ENCODE peak calls at places on chromosomes 2 and 18, in seven cellular contexts. V is Peyer's patch, R is MM.1S, G is cardiac muscle cell, I is astrocyte, O is heart left ventricle, M is astrocyte of the spinal cord. H is an unnamed sample.

GRCh38 chr18:37577051-37577611 is 11.5 kb upstream of the CELF4 start:
- DNase-seq in V (no peak), R (no peak), G (peak; percentile 71), I (no peak), O (no peak), M (no peak), H (no peak)

GRCh38 chr18:67385455-67385854 is 131.1 kb downstream of the DSEL start:
- DNase-seq in V (no peak), R (no peak), G (peak; percentile 41), I (peak; percentile 67), O (no peak), M (peak; percentile 31), H (no peak)

GRCh38 chr18:74310411-74310810 is 5.2 kb upstream of the C18orf63 start:
- DNase-seq in V (peak; percentile 59), R (no peak), G (peak; percentile 56), I (no peak), O (no peak), M (peak; percentile 32), H (no peak)

GRCh38 chr2:54559593-54560145 is 103.5 kb downstream of the SPTBN1 start:
- DNase-seq in V (no peak), R (peak; percentile 24), G (peak; percentile 88), I (peak; percentile 71), O (no peak), M (peak; percentile 84), H (no peak)

GRCh38 chr2:79511320-79511951 is 1.4 kb upstream of the CTNNA2 start:
- DNase-seq in V (no peak), R (peak; percentile 40), G (peak; percentile 43), I (peak; percentile 55), O (no peak), M (peak; percentile 66), H (peak; percentile 46)

GRCh38 chr18:36372902-36373301 is 75.4 kb downstream of the FHOD3 start:
- DNase-seq in V (no peak), R (no peak), G (peak; percentile 97), I (peak; percentile 99), O (no peak), M (peak; percentile 89), H (no peak)

GRCh38 chr2:22907330-22907729 is 477.6 kb upstream of the KLHL29 start:
- DNase-seq in V (no peak), R (peak; percentile 4), G (no peak), I (no peak), O (no peak), M (no peak), H (no peak)

GRCh38 chr18:59084286-59084779 is 55.4 kb upstream of the SEC11C start:
- DNase-seq in V (peak; percentile 86), R (peak; percentile 83), G (peak; percentile 83), I (peak; percentile 53), O (peak; percentile 64), M (peak; percentile 74), H (peak; percentile 71)

GRCh38 chr2:64637000-64637628 is 16.6 kb downstream of the SERTAD2 start:
- DNase-seq in V (peak; percentile 79), R (peak; percentile 77), G (no peak), I (no peak), O (no peak), M (no peak), H (no peak)

GRCh38 chr2:219571311-219572236 is at the start of gene OBSL1:
- DNase-seq in V (no peak), R (no peak), G (peak; percentile 92), I (peak; percentile 67), O (peak; percentile 91), M (peak; percentile 73), H (peak; percentile 77)

GRCh38 chr2:236941551-236941950 is 144.1 kb upstream of the COPS8 start:
- DNase-seq in V (no peak), R (no peak), G (no peak), I (no peak), O (no peak), M (no peak), H (no peak)

GRCh38 chr2:20539133-20539719 is 92.4 kb downstream of the RHOB start:
- DNase-seq in V (peak; percentile 66), R (no peak), G (peak; percentile 27), I (no peak), O (no peak), M (no peak), H (no peak)

GRCh38 chr18:45526120-45526841 is 89.0 kb upstream of the SLC14A2 start:
- DNase-seq in V (no peak), R (no peak), G (peak; percentile 48), I (peak; percentile 71), O (no peak), M (peak; percentile 54), H (no peak)

GRCh38 chr2:120254178-120254577 is 1.5 kb downstream of the RALB start:
- DNase-seq in V (no peak), R (no peak), G (no peak), I (no peak), O (no peak), M (no peak), H (no peak)

GRCh38 chr2:218997730-218998129 is 4.5 kb upstream of the CRYBA2 start:
- DNase-seq in V (no peak), R (no peak), G (no peak), I (no peak), O (no peak), M (no peak), H (no peak)

GRCh38 chr2:44528595-44528994 is 166.8 kb downstream of the CAMKMT start:
- DNase-seq in V (no peak), R (no peak), G (peak; percentile 63), I (peak; percentile 90), O (no peak), M (peak; percentile 85), H (no peak)

GRCh38 chr18:58862851-58863538 is 1.7 kb upstream of the ZNF532 start:
- DNase-seq in V (peak; percentile 55), R (peak; percentile 11), G (no peak), I (peak; percentile 65), O (peak; percentile 68), M (peak; percentile 76), H (peak; percentile 51)

GRCh38 chr2:143513081-143513480 is 383.9 kb downstream of the ARHGAP15 start:
- DNase-seq in V (no peak), R (no peak), G (peak; percentile 81), I (peak; percentile 47), O (no peak), M (peak; percentile 72), H (no peak)

GRCh38 chr2:207676827-207677354 is 34.5 kb upstream of the CCNYL1 start:
- DNase-seq in V (no peak), R (no peak), G (peak; percentile 92), I (peak; percentile 90), O (no peak), M (peak; percentile 85), H (no peak)

GRCh38 chr18:30903566-30903965 is 139.0 kb downstream of the DSC3 start:
- DNase-seq in V (no peak), R (no peak), G (no peak), I (peak; percentile 88), O (no peak), M (peak; percentile 84), H (no peak)

GRCh38 chr18:42920621-42921020 is 194.9 kb downstream of the RIT2 start:
- DNase-seq in V (no peak), R (no peak), G (peak; percentile 32), I (no peak), O (no peak), M (no peak), H (no peak)

GRCh38 chr18:76687271-76688006 is 134.9 kb upstream of the ZNF236 start:
- DNase-seq in V (no peak), R (no peak), G (no peak), I (peak; percentile 80), O (no peak), M (peak; percentile 56), H (no peak)

GRCh38 chr2:149036507-149037293 is 1.8 kb upstream of the LYPD6B start:
- DNase-seq in V (no peak), R (no peak), G (no peak), I (no peak), O (no peak), M (no peak), H (no peak)

GRCh38 chr2:149031396-149031795 is 7.1 kb upstream of the LYPD6B start:
- DNase-seq in V (no peak), R (no peak), G (no peak), I (no peak), O (no peak), M (no peak), H (no peak)

GRCh38 chr2:149033716-149034115 is 4.8 kb upstream of the LYPD6B start:
- DNase-seq in V (no peak), R (no peak), G (no peak), I (no peak), O (no peak), M (no peak), H (no peak)

GRCh38 chr2:149037851-149038250 is 648 bp upstream of the LYPD6B start:
- DNase-seq in V (no peak), R (no peak), G (no peak), I (no peak), O (no peak), M (no peak), H (no peak)

GRCh38 chr2:149034406-149034805 is 4.1 kb upstream of the LYPD6B start:
- DNase-seq in V (no peak), R (no peak), G (no peak), I (no peak), O (no peak), M (no peak), H (no peak)
- H3K4me3 ChIP-seq in V (no peak overlapping the region), R (no peak overlapping the region), G (no peak overlapping the region), I (no peak overlapping the region), O (no peak overlapping the region), M (no peak overlapping the region), H (no peak overlapping the region)

GRCh38 chr2:197838589-197838988 is 34.2 kb downstream of the PLCL1 start:
- DNase-seq in V (no peak), R (no peak), G (no peak), I (no peak), O (no peak), M (no peak), H (no peak)
- H3K4me3 ChIP-seq in V (peak overlapping the region; percentile 15), R (peak overlapping the region; percentile 58), G (no peak overlapping the region), I (no peak overlapping the region), O (peak overlapping the region; percentile 32), M (no peak overlapping the region), H (peak overlapping the region; percentile 30)

GRCh38 chr2:74496997-74497776 is 2.2 kb downstream of the LBX2 start:
- DNase-seq in V (no peak), R (no peak), G (no peak), I (no peak), O (no peak), M (no peak), H (peak; percentile 35)
- H3K4me3 ChIP-seq in V (peak overlapping the region; percentile 53), R (peak overlapping the region; percentile 49), G (no peak overlapping the region), I (no peak overlapping the region), O (no peak overlapping the region), M (no peak overlapping the region), H (peak overlapping the region; percentile 47)

GRCh38 chr2:173653427-173653795 is 298.7 kb downstream of the CDCA7 start:
- DNase-seq in V (no peak), R (no peak), G (no peak), I (no peak), O (no peak), M (no peak), H (no peak)
- H3K4me3 ChIP-seq in V (no peak overlapping the region), R (no peak overlapping the region), G (no peak overlapping the region), I (no peak overlapping the region), O (no peak overlapping the region), M (no peak overlapping the region), H (no peak overlapping the region)

GRCh38 chr18:26440644-26441043 is 107.7 kb downstream of the KCTD1 start:
- DNase-seq in V (no peak), R (no peak), G (peak; percentile 73), I (no peak), O (no peak), M (no peak), H (no peak)
- H3K4me3 ChIP-seq in V (no peak overlapping the region), R (no peak overlapping the region), G (no peak overlapping the region), I (no peak overlapping the region), O (no peak overlapping the region), M (no peak overlapping the region), H (no peak overlapping the region)